ENCODE peak calls at places on chromosomes 2 and 18, in six cellular contexts. T is AML-193, P is D341Med, A is hypothalamus, N is endodermal cell, R is IMR-90. W is an unnamed sample.

GRCh38 chr18:60895181-60895580 is 438.0 kb upstream of the CDH20 start:
- DNase-seq in T (no peak), P (no peak), A (no peak), N (no peak), R (no peak), W (no peak)

GRCh38 chr2:96501471-96501874 is 3.7 kb downstream of the NEURL3 start:
- DNase-seq in T (no peak), P (no peak), A (no peak), N (no peak), R (no peak), W (peak)

GRCh38 chr2:127681976-127682857 is 6.9 kb upstream of the LIMS2 start:
- DNase-seq in T (no peak), P (peak), A (no peak), N (no peak), R (no peak), W (no peak)

GRCh38 chr2:185291035-185291647 is 447.5 kb upstream of the FSIP2 start:
- DNase-seq in T (peak), P (peak), A (no peak), N (peak), R (peak), W (peak)

GRCh38 chr2:187614756-187615155 is 60.5 kb upstream of the TFPI start:
- DNase-seq in T (no peak), P (no peak), A (no peak), N (no peak), R (peak), W (no peak)

GRCh38 chr2:25677877-25678276 is 4.5 kb upstream of the DTNB start:
- DNase-seq in T (no peak), P (no peak), A (no peak), N (no peak), R (no peak), W (no peak)

GRCh38 chr2:64482765-64483504 is 29.0 kb downstream of the LGALSL start:
- DNase-seq in T (no peak), P (no peak), A (no peak), N (peak), R (no peak), W (no peak)

GRCh38 chr2:208370881-208371633 is 35.5 kb upstream of the PTH2R start:
- DNase-seq in T (no peak), P (no peak), A (no peak), N (no peak), R (peak), W (no peak)

GRCh38 chr2:134668821-134669220 is 50.0 kb downstream of the TMEM163 start:
- DNase-seq in T (no peak), P (no peak), A (no peak), N (peak), R (no peak), W (no peak)

GRCh38 chr2:233867993-233868532 is at the start of gene MSL3B:
- DNase-seq in T (no peak), P (peak), A (no peak), N (peak), R (peak), W (no peak)

GRCh38 chr2:98799375-98800329 is 68.7 kb upstream of the MGAT4A start:
- DNase-seq in T (no peak), P (no peak), A (no peak), N (no peak), R (no peak), W (no peak)

GRCh38 chr2:178283519-178283918 is 89.2 kb downstream of the OSBPL6 start:
- DNase-seq in T (no peak), P (no peak), A (no peak), N (no peak), R (no peak), W (no peak)

GRCh38 chr2:120012771-120013568 is at the start of gene EPB41L5:
- DNase-seq in T (peak), P (peak), A (peak), N (peak), R (peak), W (peak)

GRCh38 chr2:134949966-134950708 is 31.5 kb downstream of the CCNT2 start:
- DNase-seq in T (no peak), P (no peak), A (no peak), N (no peak), R (no peak), W (no peak)

GRCh38 chr18:76565238-76566173 is 70.5 kb upstream of the ZNF516 start:
- DNase-seq in T (peak), P (no peak), A (no peak), N (peak), R (peak), W (peak)

GRCh38 chr2:230423851-230424458 is 8.0 kb downstream of the SP100 start:
- DNase-seq in T (no peak), P (no peak), A (no peak), N (no peak), R (peak), W (no peak)

GRCh38 chr2:226306969-226307368 is 492.7 kb downstream of the IRS1 start:
- DNase-seq in T (no peak), P (no peak), A (no peak), N (no peak), R (no peak), W (no peak)

GRCh38 chr2:110669079-110669478 is 8.8 kb downstream of the BUB1 start:
- DNase-seq in T (no peak), P (no peak), A (no peak), N (no peak), R (no peak), W (no peak)

GRCh38 chr2:123303735-123304134 is 721.4 kb upstream of the CNTNAP5 start:
- DNase-seq in T (no peak), P (no peak), A (no peak), N (no peak), R (peak), W (no peak)

GRCh38 chr18:28582724-28583123 is 405.8 kb upstream of the CDH2 start:
- DNase-seq in T (no peak), P (no peak), A (no peak), N (no peak), R (no peak), W (no peak)

GRCh38 chr2:41723531-41723930 is 324.3 kb upstream of the PKDCC start:
- DNase-seq in T (no peak), P (no peak), A (no peak), N (no peak), R (no peak), W (no peak)

GRCh38 chr2:2112416-2113131 is 218.5 kb downstream of the MYT1L start:
- DNase-seq in T (no peak), P (no peak), A (no peak), N (no peak), R (no peak), W (no peak)